ENCODE peak calls at places on chromosomes 1 and 21, in five cellular contexts. F is IMR-90; L is glutamatergic neuron; N is CD8-positive, alpha-beta memory T cell; K is NT2/D1. R is an unnamed sample.

GRCh38 chr21:39633770-39634181 is 21.0 kb downstream of the B3GALT5 start:
- DNase-seq in F (peak; percentile 92), L (no peak), N (no peak), K (no peak), R (no peak)

GRCh38 chr1:97209381-97209780 is 487.8 kb downstream of the PTBP2 start:
- DNase-seq in F (peak; percentile 9), L (no peak), N (no peak), K (no peak), R (no peak)

GRCh38 chr1:7551442-7551841 is 219.7 kb upstream of the VAMP3 start:
- DNase-seq in F (no peak), L (peak; percentile 5), N (no peak), K (no peak), R (no peak)

GRCh38 chr1:117653732-117654484 is 48.1 kb downstream of the TENT5C start:
- DNase-seq in F (no peak), L (no peak), N (no peak), K (no peak), R (peak; percentile 45)

GRCh38 chr1:57894315-57894714 is 470.5 kb upstream of the DAB1 start:
- DNase-seq in F (no peak), L (no peak), N (no peak), K (peak; percentile 9), R (no peak)

GRCh38 chr21:34774750-34775149 is 106.0 kb downstream of the CLIC6 start:
- DNase-seq in F (no peak), L (no peak), N (no peak), K (no peak), R (no peak)

GRCh38 chr1:55288245-55288644 is 73.1 kb upstream of the USP24 start:
- DNase-seq in F (no peak), L (no peak), N (no peak), K (no peak), R (no peak)

GRCh38 chr1:29651684-29652665 is 415.7 kb downstream of the PTPRU start:
- DNase-seq in F (no peak), L (no peak), N (no peak), K (no peak), R (no peak)

GRCh38 chr1:29505537-29506220 is 269.4 kb downstream of the PTPRU start:
- DNase-seq in F (no peak), L (peak; percentile 4), N (no peak), K (no peak), R (no peak)

GRCh38 chr1:13697738-13698137 is 2.2 kb upstream of the PRDM2 start:
- DNase-seq in F (no peak), L (no peak), N (no peak), K (no peak), R (no peak)

GRCh38 chr1:197618065-197618464 is 157.2 kb downstream of the DENND1B start:
- DNase-seq in F (peak; percentile 34), L (no peak), N (no peak), K (no peak), R (no peak)

GRCh38 chr21:42997053-42997452 is 22.7 kb downstream of the PKNOX1 start:
- DNase-seq in F (peak; percentile 99), L (no peak), N (no peak), K (no peak), R (no peak)

GRCh38 chr1:210597555-210598134 is 268.9 kb downstream of the HHAT start:
- DNase-seq in F (peak; percentile 96), L (no peak), N (no peak), K (peak; percentile 54), R (no peak)

GRCh38 chr1:176783281-176783680 is 320.3 kb downstream of the PAPPA2 start:
- DNase-seq in F (no peak), L (no peak), N (no peak), K (no peak), R (no peak)

GRCh38 chr1:206992815-206993214 is 22.6 kb upstream of the FCAMR start:
- DNase-seq in F (no peak), L (no peak), N (no peak), K (no peak), R (no peak)

GRCh38 chr1:221039616-221040015 is 160.4 kb downstream of the HLX start:
- DNase-seq in F (peak; percentile 75), L (no peak), N (no peak), K (peak; percentile 66), R (peak; percentile 52)

GRCh38 chr1:199463521-199464127 is 563.9 kb upstream of the NR5A2 start:
- DNase-seq in F (peak; percentile 82), L (no peak), N (no peak), K (peak; percentile 76), R (peak; percentile 50)

GRCh38 chr1:153795934-153796785 is 21.0 kb downstream of the SLC27A3 start:
- DNase-seq in F (no peak), L (no peak), N (no peak), K (no peak), R (no peak)

GRCh38 chr1:199545780-199546179 is 481.7 kb upstream of the NR5A2 start:
- DNase-seq in F (no peak), L (no peak), N (no peak), K (peak; percentile 38), R (peak; percentile 22)

GRCh38 chr21:31185663-31186062 is 147.4 kb upstream of the KRTAP19-8 start:
- DNase-seq in F (no peak), L (no peak), N (no peak), K (no peak), R (no peak)

GRCh38 chr1:70458120-70458519 is 47.1 kb downstream of the CTH start:
- DNase-seq in F (no peak), L (no peak), N (no peak), K (no peak), R (no peak)

GRCh38 chr1:38361566-38361965 is 315.0 kb upstream of the POU3F1 start:
- DNase-seq in F (no peak), L (peak; percentile 42), N (no peak), K (no peak), R (no peak)